ENCODE peak calls at places on chromosome 7, in eight cellular contexts. H is OCI-LY7, B is hepatocyte, T is GM23248, X is MM.1S, K is neural progenitor cell, N is HCT116, Y is PC-3. D is an unnamed sample.

GRCh38 chr7:76314042-76314721 is 11.7 kb downstream of the HSPB1 start:
- DNase-seq in H (peak), B (peak), T (peak), X (peak), K (peak), N (peak), Y (peak), D (peak)

GRCh38 chr7:98394377-98394836 is 6.5 kb downstream of the BAIAP2L1 start:
- DNase-seq in H (no peak), B (peak), T (peak), X (no peak), K (no peak), N (peak), Y (peak), D (no peak)

GRCh38 chr7:6530626-6531491 is 20.4 kb downstream of the GRID2IP start:
- DNase-seq in H (peak), B (no peak), T (no peak), X (peak), K (peak), N (no peak), Y (no peak), D (peak)

GRCh38 chr7:150721970-150722373 is 5.6 kb downstream of the GIMAP1 start:
- DNase-seq in H (no peak), B (no peak), T (no peak), X (no peak), K (no peak), N (no peak), Y (no peak), D (no peak)

GRCh38 chr7:23662124-23662982 is 17.6 kb upstream of the FAM221A start:
- DNase-seq in H (no peak), B (no peak), T (no peak), X (no peak), K (peak), N (no peak), Y (no peak), D (no peak)

GRCh38 chr7:75889826-75890225 is 11.0 kb downstream of the RHBDD2 start:
- DNase-seq in H (no peak), B (no peak), T (peak), X (no peak), K (no peak), N (no peak), Y (no peak), D (no peak)

GRCh38 chr7:122970740-122971725 is 24.5 kb downstream of the TAS2R16 start:
- DNase-seq in H (no peak), B (no peak), T (no peak), X (no peak), K (no peak), N (no peak), Y (peak), D (no peak)

GRCh38 chr7:130303551-130303950 is 10.6 kb downstream of the CPA4 start:
- DNase-seq in H (no peak), B (no peak), T (no peak), X (no peak), K (no peak), N (no peak), Y (no peak), D (no peak)

GRCh38 chr7:2477447-2478386 is 1.5 kb upstream of the GRIFIN start:
- DNase-seq in H (no peak), B (peak), T (peak), X (peak), K (peak), N (peak), Y (peak), D (peak)

GRCh38 chr7:36288501-36288900 is 101.2 kb upstream of the ANLN start:
- DNase-seq in H (no peak), B (no peak), T (no peak), X (no peak), K (no peak), N (no peak), Y (no peak), D (no peak)

GRCh38 chr7:95929710-95930295 is 157.4 kb downstream of the DYNC1I1 start:
- DNase-seq in H (no peak), B (no peak), T (no peak), X (no peak), K (no peak), N (no peak), Y (no peak), D (no peak)
- TF ChIP-seq EZH2phosphoT487 in H (no peak), B (no peak), T (no peak), X (no peak), K (no peak), N (no peak), Y (no peak), D (no peak)

DNA sequence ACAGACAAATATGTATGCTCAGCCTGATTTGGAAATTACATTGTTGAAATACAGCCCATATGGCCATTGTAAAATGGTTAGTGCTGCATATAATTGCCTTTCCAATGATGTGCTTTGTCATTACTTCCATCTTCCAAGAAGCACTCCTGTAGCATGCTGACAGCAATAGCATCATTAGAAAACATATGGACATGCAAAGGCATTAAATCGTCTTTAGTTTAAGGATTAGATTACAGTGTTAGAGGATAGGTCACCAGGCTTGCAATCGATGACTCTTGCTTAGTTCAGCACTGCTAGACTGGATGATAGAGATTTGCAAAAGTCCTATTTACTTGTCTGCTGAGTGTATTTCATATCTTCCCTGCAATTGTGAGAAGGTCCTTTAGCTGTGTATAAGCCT is 17.4 kb downstream of the AUTS2 start:
- DNase-seq in H (no peak), B (no peak), T (no peak), X (no peak), K (no peak), N (no peak), Y (no peak), D (no peak)
- TF ChIP-seq EZH2phosphoT487 in H (no peak), B (no peak), T (no peak), X (no peak), K (no peak), N (no peak), Y (no peak), D (no peak)

GRCh38 chr7:29606287-29606721 is 42.7 kb downstream of the PRR15 start:
- DNase-seq in H (no peak), B (peak), T (peak), X (no peak), K (no peak), N (no peak), Y (peak), D (peak)
- TF ChIP-seq EZH2phosphoT487 in H (no peak), B (no peak), T (no peak), X (no peak), K (no peak), N (no peak), Y (no peak), D (no peak)

GRCh38 chr7:106465704-106466468 is 181.1 kb upstream of the NAMPT start:
- DNase-seq in H (no peak), B (no peak), T (no peak), X (no peak), K (no peak), N (no peak), Y (no peak), D (no peak)

GRCh38 chr7:106471686-106472440 is 187.1 kb upstream of the NAMPT start:
- DNase-seq in H (no peak), B (no peak), T (no peak), X (no peak), K (no peak), N (no peak), Y (no peak), D (no peak)

GRCh38 chr7:106466867-106467266 is 182.1 kb upstream of the NAMPT start:
- DNase-seq in H (no peak), B (peak), T (no peak), X (no peak), K (no peak), N (no peak), Y (no peak), D (no peak)

GRCh38 chr7:106476751-106477150 is 184.2 kb downstream of the CCDC71L start:
- DNase-seq in H (no peak), B (no peak), T (no peak), X (no peak), K (no peak), N (no peak), Y (no peak), D (no peak)

DNA sequence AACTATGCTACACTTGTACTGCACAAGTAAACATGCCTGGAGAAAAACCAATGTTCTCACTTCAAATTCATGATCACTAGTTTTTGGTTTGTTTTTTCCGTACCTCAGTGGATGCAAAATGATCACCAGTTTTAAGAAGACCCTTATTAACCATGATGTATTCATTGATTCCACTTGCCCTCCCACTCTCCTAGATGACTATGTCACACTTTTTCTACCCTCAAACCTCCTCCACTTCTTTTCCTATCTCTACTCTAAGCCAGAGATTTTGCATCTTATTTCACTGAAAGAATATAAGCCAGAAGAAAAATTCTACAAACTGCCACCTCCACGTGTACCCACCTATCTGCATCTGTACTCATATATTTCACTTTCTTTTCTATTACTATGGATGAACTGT is 186.2 kb upstream of the NAMPT start:
- DNase-seq in H (no peak), B (no peak), T (no peak), X (no peak), K (no peak), N (no peak), Y (no peak), D (no peak)
- TF ChIP-seq EZH2phosphoT487 in H (no peak), B (no peak), T (no peak), X (no peak), K (no peak), N (no peak), Y (no peak), D (no peak)